ENCODE peak calls at places on chromosomes 5 and 9, in six cellular contexts. One of them, this sample, is unnamed.

GRCh38 chr5:111954516-111955337 is 197.7 kb upstream of the NREP start:
- DNase-seq in fibroblast of lung: peak
- DNase-seq in CD8-positive, alpha-beta T cell: no peak
- DNase-seq in fibroblast of mammary gland: peak
- DNase-seq in GM13977: no peak
- DNase-seq in omental fat pad: no peak
- DNase-seq in this sample: no peak

GRCh38 chr9:13478235-13478634 is 198.7 kb upstream of the MPDZ start:
- DNase-seq in CD8-positive, alpha-beta T cell: no peak
- DNase-seq in fibroblast of lung: peak
- DNase-seq in GM13977: no peak
- DNase-seq in fibroblast of mammary gland: no peak
- DNase-seq in omental fat pad: no peak
- DNase-seq in this sample: no peak

GRCh38 chr9:17121264-17121663 is 13.6 kb upstream of the CNTLN start:
- DNase-seq in omental fat pad: no peak
- DNase-seq in GM13977: no peak
- DNase-seq in fibroblast of mammary gland: no peak
- DNase-seq in CD8-positive, alpha-beta T cell: no peak
- DNase-seq in fibroblast of lung: no peak
- DNase-seq in this sample: no peak

GRCh38 chr5:128674837-128675446 is 136.9 kb upstream of the FBN2 start:
- DNase-seq in GM13977: peak
- DNase-seq in CD8-positive, alpha-beta T cell: peak
- DNase-seq in fibroblast of lung: peak
- DNase-seq in omental fat pad: no peak
- DNase-seq in fibroblast of mammary gland: peak
- DNase-seq in this sample: no peak

GRCh38 chr9:134724231-134724911 is 82.8 kb downstream of the COL5A1 start:
- DNase-seq in fibroblast of lung: peak
- DNase-seq in CD8-positive, alpha-beta T cell: no peak
- DNase-seq in GM13977: no peak
- DNase-seq in fibroblast of mammary gland: peak
- DNase-seq in omental fat pad: no peak
- DNase-seq in this sample: no peak

GRCh38 chr5:174176511-174176910 is 131.0 kb downstream of the NSG2 start:
- DNase-seq in CD8-positive, alpha-beta T cell: no peak
- DNase-seq in GM13977: no peak
- DNase-seq in fibroblast of lung: no peak
- DNase-seq in fibroblast of mammary gland: no peak
- DNase-seq in omental fat pad: no peak
- DNase-seq in this sample: no peak

GRCh38 chr5:141560725-141561483 is 57.9 kb downstream of the DIAPH1 start:
- DNase-seq in CD8-positive, alpha-beta T cell: no peak
- DNase-seq in GM13977: no peak
- DNase-seq in fibroblast of lung: peak
- DNase-seq in fibroblast of mammary gland: peak
- DNase-seq in omental fat pad: peak
- DNase-seq in this sample: no peak

GRCh38 chr5:5025774-5026406 is 114.2 kb upstream of the ADAMTS16 start:
- DNase-seq in omental fat pad: no peak
- DNase-seq in GM13977: no peak
- DNase-seq in fibroblast of lung: no peak
- DNase-seq in fibroblast of mammary gland: peak
- DNase-seq in CD8-positive, alpha-beta T cell: no peak
- DNase-seq in this sample: no peak

GRCh38 chr5:126720369-126720768 is 56.6 kb upstream of the LMNB1 start:
- DNase-seq in fibroblast of mammary gland: no peak
- DNase-seq in GM13977: no peak
- DNase-seq in CD8-positive, alpha-beta T cell: no peak
- DNase-seq in omental fat pad: no peak
- DNase-seq in fibroblast of lung: no peak
- DNase-seq in this sample: no peak

GRCh38 chr9:131817073-131817472 is 77.2 kb upstream of the RAPGEF1 start:
- DNase-seq in omental fat pad: no peak
- DNase-seq in CD8-positive, alpha-beta T cell: no peak
- DNase-seq in fibroblast of mammary gland: no peak
- DNase-seq in GM13977: no peak
- DNase-seq in fibroblast of lung: no peak
- DNase-seq in this sample: no peak

GRCh38 chr5:17065468-17065867 is 129.4 kb upstream of the MYO10 start:
- DNase-seq in omental fat pad: no peak
- DNase-seq in fibroblast of lung: no peak
- DNase-seq in fibroblast of mammary gland: no peak
- DNase-seq in GM13977: no peak
- DNase-seq in CD8-positive, alpha-beta T cell: no peak
- DNase-seq in this sample: no peak

GRCh38 chr5:35869705-35870277 is 13.1 kb downstream of the IL7R start:
- DNase-seq in CD8-positive, alpha-beta T cell: no peak
- DNase-seq in fibroblast of mammary gland: no peak
- DNase-seq in omental fat pad: no peak
- DNase-seq in fibroblast of lung: no peak
- DNase-seq in GM13977: no peak
- DNase-seq in this sample: no peak

GRCh38 chr9:26324787-26325186 is 567.8 kb downstream of the CAAP1 start:
- DNase-seq in fibroblast of mammary gland: peak
- DNase-seq in GM13977: no peak
- DNase-seq in fibroblast of lung: no peak
- DNase-seq in CD8-positive, alpha-beta T cell: no peak
- DNase-seq in omental fat pad: no peak
- DNase-seq in this sample: no peak

GRCh38 chr9:98193336-98193944 is 1.0 kb upstream of the CORO2A start:
- DNase-seq in GM13977: no peak
- DNase-seq in CD8-positive, alpha-beta T cell: no peak
- DNase-seq in omental fat pad: no peak
- DNase-seq in fibroblast of lung: no peak
- DNase-seq in fibroblast of mammary gland: no peak
- DNase-seq in this sample: no peak

GRCh38 chr9:70765935-70766334 is 351.5 kb upstream of the KLF9 start:
- DNase-seq in GM13977: no peak
- DNase-seq in omental fat pad: no peak
- DNase-seq in fibroblast of lung: no peak
- DNase-seq in fibroblast of mammary gland: no peak
- DNase-seq in CD8-positive, alpha-beta T cell: no peak
- DNase-seq in this sample: no peak

GRCh38 chr9:37037137-37037743 is 3.2 kb upstream of the PAX5 start:
- DNase-seq in omental fat pad: no peak
- DNase-seq in CD8-positive, alpha-beta T cell: no peak
- DNase-seq in fibroblast of mammary gland: no peak
- DNase-seq in fibroblast of lung: no peak
- DNase-seq in GM13977: no peak
- DNase-seq in this sample: no peak

GRCh38 chr5:120052916-120053828 is 410.9 kb upstream of the PRR16 start:
- DNase-seq in CD8-positive, alpha-beta T cell: no peak
- DNase-seq in omental fat pad: no peak
- DNase-seq in fibroblast of lung: no peak
- DNase-seq in GM13977: no peak
- DNase-seq in fibroblast of mammary gland: peak
- DNase-seq in this sample: no peak

GRCh38 chr5:120053841-120054240 is 410.3 kb upstream of the PRR16 start:
- DNase-seq in fibroblast of lung: peak
- DNase-seq in CD8-positive, alpha-beta T cell: no peak
- DNase-seq in omental fat pad: no peak
- DNase-seq in fibroblast of mammary gland: peak
- DNase-seq in GM13977: no peak
- DNase-seq in this sample: no peak

DNA sequence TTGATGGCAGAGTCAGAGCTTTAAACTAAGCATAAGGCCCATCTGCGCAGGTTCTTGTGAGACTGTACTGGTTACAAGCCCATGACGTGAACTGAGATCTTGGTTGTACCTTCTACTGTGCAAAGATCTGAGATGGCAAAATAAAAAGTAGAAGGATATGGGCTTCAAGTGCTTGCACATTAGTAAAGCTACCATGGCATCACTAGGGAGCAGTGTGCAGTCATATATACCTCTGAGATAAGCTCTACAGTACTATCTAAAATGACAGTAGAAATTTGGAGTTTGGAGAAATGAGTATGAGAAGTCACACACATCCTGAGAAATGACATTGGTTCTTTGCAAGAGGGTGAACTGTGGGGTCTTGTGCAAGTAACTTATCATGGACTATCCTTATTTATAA is 408.2 kb upstream of the PRR16 start:
- DNase-seq in fibroblast of lung: peak
- DNase-seq in GM13977: no peak
- DNase-seq in omental fat pad: no peak
- DNase-seq in fibroblast of mammary gland: peak
- DNase-seq in CD8-positive, alpha-beta T cell: no peak
- DNase-seq in this sample: no peak
- TF ChIP-seq CTCF in fibroblast of lung: peak
- TF ChIP-seq CTCF in GM13977: no peak
- TF ChIP-seq CTCF in omental fat pad: no peak
- TF ChIP-seq CTCF in fibroblast of mammary gland: peak
- TF ChIP-seq CTCF in CD8-positive, alpha-beta T cell: no peak
- TF ChIP-seq CTCF in this sample: peak

DNA sequence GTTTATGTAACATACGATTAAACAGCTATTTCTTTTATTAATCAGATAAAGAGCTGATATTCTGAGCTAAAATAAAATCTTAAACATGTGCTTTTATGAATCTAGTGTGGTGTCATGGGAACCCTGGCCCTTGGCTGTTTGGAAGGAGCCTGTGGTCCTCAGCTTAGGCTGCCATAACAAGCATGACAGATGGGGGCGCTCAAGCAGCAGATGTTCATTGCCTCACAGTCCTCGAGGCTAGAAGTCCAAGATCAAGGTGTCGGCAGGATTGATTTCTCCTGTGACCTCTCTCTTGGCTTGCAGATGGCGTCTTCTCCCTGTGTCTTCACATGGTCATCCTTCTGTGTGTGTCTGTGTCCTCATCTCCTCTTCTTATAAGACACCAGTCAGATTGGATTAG is 448.2 kb downstream of the GADD45G start:
- DNase-seq in omental fat pad: no peak
- DNase-seq in GM13977: no peak
- DNase-seq in CD8-positive, alpha-beta T cell: no peak
- DNase-seq in fibroblast of mammary gland: no peak
- DNase-seq in fibroblast of lung: no peak
- DNase-seq in this sample: no peak
- TF ChIP-seq CTCF in omental fat pad: no peak
- TF ChIP-seq CTCF in GM13977: peak
- TF ChIP-seq CTCF in CD8-positive, alpha-beta T cell: no peak
- TF ChIP-seq CTCF in fibroblast of mammary gland: peak
- TF ChIP-seq CTCF in fibroblast of lung: peak
- TF ChIP-seq CTCF in this sample: no peak

DNA sequence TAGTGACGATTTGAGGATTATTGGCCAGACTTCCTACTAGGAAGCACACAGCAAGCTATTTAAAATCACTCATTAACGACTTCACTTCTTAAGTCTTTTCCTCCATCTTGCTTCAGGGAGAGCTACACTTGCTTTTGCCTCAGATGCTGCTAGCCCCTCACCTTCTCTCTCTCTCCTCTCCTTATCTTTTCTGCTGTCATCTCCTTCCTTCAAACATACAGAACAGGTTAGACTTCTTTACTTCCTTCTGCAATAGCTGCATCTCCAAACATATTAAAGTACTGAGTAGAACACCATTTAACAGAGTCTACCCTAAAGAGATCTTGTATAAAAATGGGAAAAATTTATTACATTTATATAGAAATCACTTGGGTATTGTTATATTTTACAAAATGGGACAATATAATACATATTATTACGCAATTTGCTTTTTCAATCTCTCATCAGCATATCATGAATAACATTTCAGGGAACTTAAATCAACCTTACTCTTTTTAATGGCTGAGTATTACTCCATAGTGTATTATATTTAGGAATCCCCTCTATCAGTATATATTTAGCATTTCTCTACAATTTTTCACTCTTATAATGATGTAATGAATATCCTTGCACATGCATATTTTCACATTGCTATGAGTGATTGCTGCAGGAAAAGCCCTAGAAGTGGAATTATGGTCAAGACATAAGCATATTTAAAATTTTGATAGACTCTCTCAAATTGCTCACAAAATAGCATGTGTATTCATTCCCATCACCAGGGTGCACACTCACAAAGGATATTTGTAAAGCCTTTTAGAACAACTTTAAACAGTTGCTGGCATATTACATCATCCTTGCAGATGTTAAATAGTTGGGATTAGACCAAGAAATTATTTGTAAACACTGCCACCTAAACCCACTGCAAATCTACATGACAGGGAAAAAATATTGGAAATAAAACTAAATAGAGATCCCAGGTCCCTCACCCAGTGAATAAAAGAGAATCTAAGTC is 164.5 kb upstream of the NFIB start:
- DNase-seq in GM13977: no peak
- DNase-seq in fibroblast of lung: no peak
- DNase-seq in omental fat pad: no peak
- DNase-seq in CD8-positive, alpha-beta T cell: no peak
- DNase-seq in fibroblast of mammary gland: peak
- DNase-seq in this sample: no peak
- TF ChIP-seq CTCF in GM13977: no peak
- TF ChIP-seq CTCF in fibroblast of lung: peak
- TF ChIP-seq CTCF in omental fat pad: no peak
- TF ChIP-seq CTCF in CD8-positive, alpha-beta T cell: no peak
- TF ChIP-seq CTCF in fibroblast of mammary gland: no peak
- TF ChIP-seq CTCF in this sample: no peak

GRCh38 chr5:143014017-143014651 is 244.0 kb downstream of the ARHGAP26 start:
- DNase-seq in CD8-positive, alpha-beta T cell: no peak
- DNase-seq in fibroblast of mammary gland: peak
- DNase-seq in GM13977: no peak
- DNase-seq in omental fat pad: no peak
- DNase-seq in fibroblast of lung: peak
- DNase-seq in this sample: no peak
- TF ChIP-seq CTCF in CD8-positive, alpha-beta T cell: no peak
- TF ChIP-seq CTCF in fibroblast of mammary gland: peak
- TF ChIP-seq CTCF in GM13977: peak
- TF ChIP-seq CTCF in omental fat pad: no peak
- TF ChIP-seq CTCF in fibroblast of lung: peak
- TF ChIP-seq CTCF in this sample: peak

DNA sequence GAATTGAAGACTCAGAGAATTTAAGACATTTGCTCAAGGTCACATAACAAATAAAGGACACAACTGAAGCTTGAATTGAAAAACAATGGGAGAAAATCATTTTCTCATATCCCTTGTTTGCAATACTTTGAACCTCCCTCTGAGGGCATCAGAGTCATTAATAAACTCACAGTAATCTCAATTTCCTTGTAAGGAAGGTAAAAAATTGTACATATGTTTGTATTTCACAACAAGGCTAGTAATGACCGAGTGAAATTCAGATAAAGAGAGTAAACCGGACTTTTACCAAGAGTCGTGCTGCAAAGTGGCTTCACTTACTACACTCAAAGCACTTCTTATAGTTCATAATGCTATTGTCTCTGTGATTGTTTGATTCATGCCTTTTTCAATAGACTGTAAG is 665.0 kb downstream of the NR2F1-AS1 start:
- DNase-seq in omental fat pad: no peak
- DNase-seq in fibroblast of mammary gland: peak
- DNase-seq in fibroblast of lung: peak
- DNase-seq in GM13977: no peak
- DNase-seq in CD8-positive, alpha-beta T cell: no peak
- DNase-seq in this sample: no peak
- TF ChIP-seq CTCF in omental fat pad: no peak
- TF ChIP-seq CTCF in fibroblast of mammary gland: peak
- TF ChIP-seq CTCF in fibroblast of lung: peak
- TF ChIP-seq CTCF in GM13977: no peak
- TF ChIP-seq CTCF in CD8-positive, alpha-beta T cell: no peak
- TF ChIP-seq CTCF in this sample: peak

GRCh38 chr9:4741365-4742031 is 496 bp upstream of the AK3 start:
- DNase-seq in omental fat pad: no peak
- DNase-seq in CD8-positive, alpha-beta T cell: no peak
- DNase-seq in fibroblast of lung: no peak
- DNase-seq in fibroblast of mammary gland: peak
- DNase-seq in GM13977: peak
- DNase-seq in this sample: no peak
- TF ChIP-seq CTCF in omental fat pad: no peak
- TF ChIP-seq CTCF in CD8-positive, alpha-beta T cell: no peak
- TF ChIP-seq CTCF in fibroblast of lung: no peak
- TF ChIP-seq CTCF in fibroblast of mammary gland: no peak
- TF ChIP-seq CTCF in GM13977: no peak
- TF ChIP-seq CTCF in this sample: no peak

GRCh38 chr9:95078934-95079333 is 238.6 kb downstream of the FANCC start:
- DNase-seq in omental fat pad: no peak
- DNase-seq in GM13977: peak
- DNase-seq in fibroblast of mammary gland: no peak
- DNase-seq in CD8-positive, alpha-beta T cell: no peak
- DNase-seq in fibroblast of lung: no peak
- DNase-seq in this sample: no peak
- TF ChIP-seq CTCF in omental fat pad: no peak
- TF ChIP-seq CTCF in GM13977: no peak
- TF ChIP-seq CTCF in fibroblast of mammary gland: no peak
- TF ChIP-seq CTCF in CD8-positive, alpha-beta T cell: no peak
- TF ChIP-seq CTCF in fibroblast of lung: no peak
- TF ChIP-seq CTCF in this sample: no peak

This sample was measured in D721Med.